ENCODE peak calls at places on chromosome 7, in seven cellular contexts. G, J, R, X, C, A and D are unnamed samples.

GRCh38 chr7:73977626-73978618 is 50.1 kb upstream of the ELN start:
- DNase-seq in C (no peak), R (no peak), A (no peak), X (no peak), J (no peak), G (no peak), D (peak)

GRCh38 chr7:34158754-34159153 is 253.4 kb downstream of the BMPER start:
- DNase-seq in R (no peak), X (no peak), C (peak), A (peak), G (peak), J (peak), D (peak)

GRCh38 chr7:87173456-87173855 is 21.2 kb downstream of the DMTF1 start:
- DNase-seq in X (no peak), J (no peak), R (no peak), C (peak), A (no peak), G (peak), D (no peak)

GRCh38 chr7:55977831-55978230 is 13.4 kb downstream of the NIPSNAP2 start:
- DNase-seq in G (no peak), A (no peak), C (peak), X (no peak), R (no peak), J (peak), D (no peak)

GRCh38 chr7:134879815-134880475 is 100.5 kb downstream of the CALD1 start:
- DNase-seq in C (no peak), R (no peak), G (no peak), J (no peak), X (peak), A (no peak), D (no peak)

GRCh38 chr7:33722383-33723096 is 182.8 kb upstream of the BMPER start:
- DNase-seq in A (no peak), J (peak), X (peak), R (no peak), G (peak), C (peak), D (peak)

GRCh38 chr7:28956608-28957063 is 1.5 kb downstream of the TRIL start:
- DNase-seq in R (peak), X (peak), A (peak), J (peak), C (peak), G (peak), D (peak)

GRCh38 chr7:15581352-15581951 is 19.6 kb upstream of the AGMO start:
- DNase-seq in G (no peak), R (no peak), J (no peak), C (no peak), A (no peak), X (peak), D (no peak)

GRCh38 chr7:122256036-122256805 is 48.3 kb downstream of the FEZF1 start:
- DNase-seq in G (no peak), R (no peak), X (no peak), J (no peak), C (no peak), A (no peak), D (no peak)

GRCh38 chr7:122258971-122259370 is 45.6 kb downstream of the FEZF1 start:
- DNase-seq in A (no peak), G (no peak), R (no peak), X (no peak), C (no peak), J (no peak), D (no peak)

GRCh38 chr7:122260336-122260735 is 44.2 kb downstream of the FEZF1 start:
- DNase-seq in R (no peak), A (no peak), C (no peak), J (no peak), X (no peak), G (no peak), D (no peak)

GRCh38 chr7:122255454-122255853 is 49.1 kb downstream of the FEZF1 start:
- DNase-seq in X (no peak), C (no peak), G (peak), R (no peak), A (no peak), J (no peak), D (no peak)

GRCh38 chr7:122257056-122257455 is 47.5 kb downstream of the FEZF1 start:
- DNase-seq in X (no peak), A (no peak), C (peak), R (no peak), J (no peak), G (no peak), D (no peak)
- H3K27ac ChIP-seq in X (no peak), A (no peak), C (no peak), R (no peak), J (no peak), G (no peak), D (no peak)

GRCh38 chr7:51369746-51370145 is 53.1 kb upstream of the COBL start:
- DNase-seq in A (no peak), X (no peak), R (no peak), J (no peak), G (no peak), C (peak), D (no peak)
- H2AK5ac ChIP-seq in A (no peak), X (no peak), R (no peak), J (no peak), G (no peak), C (no peak), D (no peak)

GRCh38 chr7:129093867-129094456 is 39.1 kb upstream of the TNPO3 start:
- DNase-seq in X (no peak), R (no peak), G (no peak), A (no peak), C (no peak), J (no peak), D (no peak)
- H3K4ac ChIP-seq in X (no peak), R (no peak), G (no peak), A (no peak), C (no peak), J (no peak), D (no peak)

GRCh38 chr7:107971100-107971499 is 31.9 kb downstream of the LAMB1 start:
- DNase-seq in C (no peak), R (no peak), X (no peak), A (no peak), G (no peak), J (no peak), D (no peak)
- H3K27ac ChIP-seq in C (no peak), R (no peak), X (peak), A (no peak), G (no peak), J (no peak), D (no peak)

GRCh38 chr7:99762680-99763327 is 21.2 kb downstream of the CYP3A4 start:
- DNase-seq in C (no peak), G (no peak), J (peak), R (no peak), A (no peak), X (no peak), D (no peak)

GRCh38 chr7:99767662-99768061 is 16.3 kb downstream of the CYP3A4 start:
- DNase-seq in R (no peak), X (no peak), J (no peak), C (no peak), A (no peak), G (no peak), D (no peak)

GRCh38 chr7:99766484-99767099 is 17.4 kb downstream of the CYP3A4 start:
- DNase-seq in X (no peak), G (no peak), A (no peak), J (no peak), R (no peak), C (no peak), D (no peak)

GRCh38 chr7:99768471-99768870 is 15.5 kb downstream of the CYP3A4 start:
- DNase-seq in A (no peak), G (no peak), C (no peak), R (no peak), J (no peak), X (no peak), D (no peak)

GRCh38 chr7:99764478-99764877 is 19.5 kb downstream of the CYP3A4 start:
- DNase-seq in C (no peak), X (no peak), R (no peak), J (no peak), G (no peak), A (no peak), D (no peak)
- H2AK5ac ChIP-seq in C (no peak), X (no peak), R (no peak), J (no peak), G (no peak), A (no peak), D (no peak)

GRCh38 chr7:64611717-64612116 is 48.8 kb upstream of the ZNF680 start:
- DNase-seq in J (no peak), X (no peak), A (no peak), C (peak), R (no peak), G (no peak), D (no peak)

GRCh38 chr7:64610997-64611396 is 48.1 kb upstream of the ZNF680 start:
- DNase-seq in A (no peak), G (no peak), C (no peak), J (no peak), R (no peak), X (no peak), D (no peak)

GRCh38 chr7:64614812-64615211 is 51.1 kb upstream of the ZNF107 start:
- DNase-seq in A (no peak), R (no peak), G (no peak), C (peak), J (no peak), X (no peak), D (no peak)

GRCh38 chr7:64612452-64612851 is 49.6 kb upstream of the ZNF680 start:
- DNase-seq in C (no peak), X (no peak), R (no peak), J (no peak), G (no peak), A (no peak), D (no peak)

DNA sequence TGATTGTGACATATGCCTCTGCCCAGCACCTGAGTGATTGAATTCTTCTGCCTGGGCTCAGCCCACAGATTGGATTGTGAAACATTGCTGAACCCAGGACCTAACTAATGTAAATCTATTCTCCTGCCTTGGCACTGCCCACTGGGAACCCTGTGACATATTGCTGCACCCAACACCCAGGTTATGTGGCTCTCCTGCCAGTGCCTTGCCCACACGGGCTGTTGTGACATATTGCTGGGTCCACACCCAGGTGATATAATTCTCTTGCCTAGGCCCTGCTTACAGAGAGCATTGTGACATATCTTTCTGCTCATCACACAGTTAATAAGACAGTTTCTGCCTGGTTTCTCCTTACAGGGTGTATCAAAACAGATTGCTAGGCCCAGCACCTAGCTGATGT is 50.8 kb upstream of the ZNF680 start:
- DNase-seq in C (no peak), R (no peak), A (no peak), J (no peak), X (no peak), G (no peak), D (no peak)
- H3K4ac ChIP-seq in C (no peak), R (no peak), A (no peak), J (no peak), X (no peak), G (no peak), D (no peak)

GRCh38 chr7:121344497-121344896 is 15.7 kb downstream of the WNT16 start:
- DNase-seq in A (no peak), G (no peak), X (no peak), C (no peak), J (no peak), R (no peak), D (no peak)

GRCh38 chr7:121344093-121344492 is 15.3 kb downstream of the WNT16 start:
- DNase-seq in C (no peak), A (no peak), G (no peak), J (no peak), R (no peak), X (peak), D (no peak)

GRCh38 chr7:121342631-121343030 is 13.8 kb downstream of the WNT16 start:
- DNase-seq in C (no peak), J (no peak), A (no peak), G (no peak), X (no peak), R (no peak), D (no peak)

GRCh38 chr7:121343302-121343701 is 14.5 kb downstream of the WNT16 start:
- DNase-seq in C (peak), G (no peak), A (no peak), J (peak), X (peak), R (no peak), D (no peak)

DNA sequence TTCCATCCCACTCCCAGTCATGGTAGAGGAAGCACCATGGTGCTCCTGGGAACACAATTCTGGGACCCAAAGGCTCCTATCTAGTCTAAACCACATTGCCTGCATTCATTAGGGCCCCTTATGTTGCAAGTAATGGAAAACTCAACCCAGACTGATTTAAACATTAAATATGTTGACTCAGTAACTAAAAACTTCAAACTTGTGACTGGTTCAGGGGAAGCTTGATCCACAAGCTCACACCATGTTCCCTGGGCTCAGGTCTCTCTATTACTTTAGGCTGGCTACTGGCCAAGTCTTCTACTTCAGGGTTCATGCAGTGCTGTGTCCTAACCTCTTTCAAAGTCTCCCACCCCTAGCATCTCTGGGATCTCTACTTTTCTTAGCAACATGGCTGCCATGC is 13.1 kb downstream of the WNT16 start:
- DNase-seq in C (no peak), X (no peak), G (no peak), A (no peak), J (no peak), R (no peak), D (no peak)
- H3K27ac ChIP-seq in C (no peak), X (no peak), G (no peak), A (no peak), J (peak), R (no peak), D (no peak)

GRCh38 chr7:131186816-131187215 is 140.9 kb upstream of the MKLN1 start:
- DNase-seq in R (no peak), A (no peak), X (no peak), G (no peak), J (no peak), C (peak), D (no peak)
- H2AK5ac ChIP-seq in R (no peak), A (no peak), X (peak), G (no peak), J (peak), C (no peak), D (no peak)